ENCODE peak calls at places on chromosome 5, in nine cellular contexts. F, Y, E, C, K, Q, P, W and Z are unnamed samples.

GRCh38 chr5:64977779-64978178 is 209.0 kb downstream of the CWC27 start:
- DNase-seq in C (no peak), W (no peak), E (no peak), Q (peak; percentile 8), Y (no peak), F (no peak), P (no peak), K (no peak), Z (no peak)

GRCh38 chr5:23208959-23209431 is 298.4 kb upstream of the PRDM9 start:
- DNase-seq in C (no peak), Y (no peak), F (no peak), Q (peak; percentile 0), K (no peak), P (no peak), W (no peak), E (no peak), Z (no peak)

GRCh38 chr5:68528877-68529276 is 313.3 kb downstream of the PIK3R1 start:
- DNase-seq in W (no peak), K (no peak), Q (peak; percentile 51), P (no peak), C (no peak), F (no peak), Y (no peak), E (no peak), Z (no peak)

GRCh38 chr5:32942225-32942989 is 231.3 kb downstream of the NPR3 start:
- DNase-seq in W (no peak), Q (peak; percentile 28), P (no peak), E (no peak), K (no peak), F (no peak), Y (no peak), C (no peak), Z (no peak)

GRCh38 chr5:176388341-176389113 is at the start of the genes HIGD2A and NOP16:
- DNase-seq in P (peak; percentile 98), C (peak; percentile 99), F (peak; percentile 98), E (peak; percentile 99), Q (peak; percentile 98), K (peak; percentile 98), Y (peak; percentile 99), W (peak; percentile 99), Z (peak; percentile 92)

GRCh38 chr5:74414228-74414627 is 226.3 kb downstream of the ENC1 start:
- DNase-seq in Q (no peak), E (no peak), F (no peak), C (no peak), P (no peak), K (no peak), W (no peak), Y (no peak), Z (no peak)

GRCh38 chr5:32145378-32145777 is 28.7 kb downstream of the GOLPH3 start:
- DNase-seq in E (no peak), C (no peak), K (no peak), P (no peak), F (no peak), Q (no peak), Y (no peak), W (no peak), Z (no peak)

GRCh38 chr5:75818661-75819060 is 101.4 kb upstream of the POC5 start:
- DNase-seq in E (no peak), F (no peak), Y (no peak), K (peak; percentile 38), C (no peak), Q (no peak), W (no peak), P (no peak), Z (no peak)

GRCh38 chr5:15533124-15533893 is 33.3 kb downstream of the FBXL7 start:
- DNase-seq in E (no peak), Y (no peak), W (no peak), Q (peak; percentile 97), C (no peak), F (no peak), K (no peak), P (no peak), Z (no peak)

GRCh38 chr5:59917121-59917520 is 23.6 kb upstream of the PDE4D start:
- DNase-seq in K (no peak), E (no peak), P (no peak), C (no peak), Q (peak; percentile 52), F (no peak), W (no peak), Y (no peak), Z (no peak)

GRCh38 chr5:21806943-21807342 is 1046.2 kb downstream of the CDH12 start:
- DNase-seq in F (no peak), K (no peak), Q (peak; percentile 2), W (no peak), C (no peak), E (no peak), Y (no peak), P (no peak), Z (no peak)